ENCODE peak calls at places on chromosomes 1 and 21, in five cellular contexts. Q, V, Y, O and Z are unnamed samples.

GRCh38 chr1:212721388-212722247 is 22.0 kb upstream of the BATF3 start:
- DNase-seq in Q (peak; percentile 54), V (no peak), Y (no peak), O (no peak), Z (peak; percentile 70)

GRCh38 chr1:86169625-86170024 is 13.1 kb upstream of the COL24A1 start:
- DNase-seq in Q (peak; percentile 59), V (no peak), Y (no peak), O (no peak), Z (peak; percentile 10)

GRCh38 chr1:62011007-62011406 is 183.6 kb upstream of the L1TD1 start:
- DNase-seq in Q (no peak), V (no peak), Y (no peak), O (no peak), Z (peak; percentile 13)

GRCh38 chr1:41673355-41673754 is 188.9 kb upstream of the EDN2 start:
- DNase-seq in Q (peak; percentile 61), V (peak; percentile 70), Y (no peak), O (no peak), Z (no peak)

GRCh38 chr1:56837244-56837926 is 17.2 kb upstream of the C8A start:
- DNase-seq in Q (no peak), V (no peak), Y (no peak), O (no peak), Z (no peak)

GRCh38 chr1:147892216-147892615 is 10.4 kb upstream of the GJA8 start:
- DNase-seq in Q (no peak), V (no peak), Y (no peak), O (no peak), Z (peak; percentile 40)

GRCh38 chr21:23480591-23481270 is 2126.6 kb downstream of the MRPL39 start:
- DNase-seq in Q (no peak), V (no peak), Y (no peak), O (no peak), Z (no peak)

GRCh38 chr1:8335246-8335645 is 17.3 kb downstream of the SLC45A1 start:
- DNase-seq in Q (no peak), V (no peak), Y (no peak), O (no peak), Z (no peak)

GRCh38 chr1:201019321-201019977 is 4.1 kb downstream of the KIF21B start:
- DNase-seq in Q (peak; percentile 25), V (peak; percentile 93), Y (no peak), O (no peak), Z (peak; percentile 75)

GRCh38 chr1:41639332-41639936 is 155.0 kb upstream of the EDN2 start:
- DNase-seq in Q (peak; percentile 64), V (no peak), Y (peak; percentile 6), O (no peak), Z (peak; percentile 62)

GRCh38 chr1:109802901-109803561 is 39.3 kb upstream of the EPS8L3 start:
- DNase-seq in Q (no peak), V (no peak), Y (no peak), O (peak; percentile 51), Z (no peak)

GRCh38 chr1:37315236-37315870 is 159.0 kb upstream of the ZC3H12A start:
- DNase-seq in Q (no peak), V (no peak), Y (no peak), O (no peak), Z (no peak)

GRCh38 chr1:87852410-87853202 is 523.9 kb downstream of the LMO4 start:
- DNase-seq in Q (no peak), V (no peak), Y (no peak), O (no peak), Z (no peak)

GRCh38 chr1:192576190-192577144 is 894 bp downstream of the RGS1 start:
- DNase-seq in Q (no peak), V (no peak), Y (no peak), O (no peak), Z (no peak)

GRCh38 chr1:942864-943533 is 16.1 kb downstream of the NOC2L start:
- DNase-seq in Q (peak; percentile 33), V (no peak), Y (no peak), O (no peak), Z (no peak)

GRCh38 chr1:115158181-115158580 is 68.9 kb upstream of the TSPAN2 start:
- DNase-seq in Q (peak; percentile 65), V (no peak), Y (no peak), O (no peak), Z (peak; percentile 97)

GRCh38 chr1:64882574-64883255 is 83.6 kb downstream of the JAK1 start:
- DNase-seq in Q (no peak), V (no peak), Y (no peak), O (no peak), Z (no peak)

GRCh38 chr1:80540605-80541004 is 1260.1 kb upstream of the ADGRL2 start:
- DNase-seq in Q (peak; percentile 62), V (no peak), Y (no peak), O (no peak), Z (peak; percentile 43)

GRCh38 chr1:34476371-34476770 is 278.5 kb upstream of the GJB5 start:
- DNase-seq in Q (no peak), V (no peak), Y (no peak), O (no peak), Z (no peak)

GRCh38 chr1:32981003-32981909 is 16.6 kb upstream of the RNF19B start:
- DNase-seq in Q (peak; percentile 47), V (peak; percentile 64), Y (no peak), O (no peak), Z (peak; percentile 97)

GRCh38 chr1:107262472-107263286 is 121.8 kb downstream of the NTNG1 start:
- DNase-seq in Q (no peak), V (no peak), Y (no peak), O (no peak), Z (peak; percentile 58)

GRCh38 chr1:111179968-111180533 is 20.4 kb downstream of the DENND2D start:
- DNase-seq in Q (no peak), V (no peak), Y (no peak), O (no peak), Z (no peak)

GRCh38 chr21:31609081-31609480 is 50.4 kb upstream of the SOD1 start:
- DNase-seq in Q (no peak), V (no peak), Y (no peak), O (no peak), Z (no peak)

GRCh38 chr1:155136728-155137127 is 1.1 kb downstream of the SLC50A1 start:
- DNase-seq in Q (no peak), V (no peak), Y (no peak), O (no peak), Z (no peak)

GRCh38 chr1:116123837-116124533 is 12.8 kb downstream of the MAB21L3 start:
- DNase-seq in Q (no peak), V (no peak), Y (no peak), O (no peak), Z (peak; percentile 52)

GRCh38 chr1:169090900-169091311 is 15.6 kb upstream of the ATP1B1 start:
- DNase-seq in Q (no peak), V (no peak), Y (no peak), O (no peak), Z (no peak)

GRCh38 chr1:22662986-22663408 is 10.0 kb downstream of the C1QB start:
- DNase-seq in Q (no peak), V (no peak), Y (no peak), O (no peak), Z (no peak)

GRCh38 chr1:218365600-218365999 is 20.5 kb downstream of the TGFB2 start:
- DNase-seq in Q (no peak), V (no peak), Y (no peak), O (no peak), Z (no peak)

GRCh38 chr21:44792653-44793052 is 9.0 kb downstream of the UBE2G2 start:
- DNase-seq in Q (no peak), V (no peak), Y (no peak), O (no peak), Z (no peak)
- H3K4me3 ChIP-seq in Q (no peak overlapping the region), V (no peak overlapping the region), Y (no peak overlapping the region), O (no peak overlapping the region), Z (no peak overlapping the region)

DNA sequence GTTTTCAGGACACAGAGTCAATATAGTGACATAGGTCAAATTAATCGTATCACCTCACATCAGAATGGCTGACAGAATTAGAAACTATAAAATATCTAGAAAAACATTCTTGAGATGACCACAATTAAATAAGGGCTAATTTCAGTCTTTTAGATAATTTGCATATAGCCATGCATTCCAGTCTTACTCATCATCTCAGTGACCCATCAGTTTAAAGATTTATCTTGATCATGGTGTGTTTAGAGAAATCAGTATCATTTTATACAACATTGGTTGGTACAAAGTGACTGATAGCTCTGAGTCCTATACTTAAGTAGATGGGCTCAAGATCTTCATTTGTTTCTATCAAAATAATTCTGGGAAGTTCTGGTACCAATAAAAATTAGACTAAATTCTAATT is 262.3 kb upstream of the SNX7 start:
- DNase-seq in Q (no peak), V (no peak), Y (no peak), O (no peak), Z (no peak)
- H3K4me3 ChIP-seq in Q (no peak overlapping the region), V (no peak overlapping the region), Y (no peak overlapping the region), O (no peak overlapping the region), Z (no peak overlapping the region)

DNA sequence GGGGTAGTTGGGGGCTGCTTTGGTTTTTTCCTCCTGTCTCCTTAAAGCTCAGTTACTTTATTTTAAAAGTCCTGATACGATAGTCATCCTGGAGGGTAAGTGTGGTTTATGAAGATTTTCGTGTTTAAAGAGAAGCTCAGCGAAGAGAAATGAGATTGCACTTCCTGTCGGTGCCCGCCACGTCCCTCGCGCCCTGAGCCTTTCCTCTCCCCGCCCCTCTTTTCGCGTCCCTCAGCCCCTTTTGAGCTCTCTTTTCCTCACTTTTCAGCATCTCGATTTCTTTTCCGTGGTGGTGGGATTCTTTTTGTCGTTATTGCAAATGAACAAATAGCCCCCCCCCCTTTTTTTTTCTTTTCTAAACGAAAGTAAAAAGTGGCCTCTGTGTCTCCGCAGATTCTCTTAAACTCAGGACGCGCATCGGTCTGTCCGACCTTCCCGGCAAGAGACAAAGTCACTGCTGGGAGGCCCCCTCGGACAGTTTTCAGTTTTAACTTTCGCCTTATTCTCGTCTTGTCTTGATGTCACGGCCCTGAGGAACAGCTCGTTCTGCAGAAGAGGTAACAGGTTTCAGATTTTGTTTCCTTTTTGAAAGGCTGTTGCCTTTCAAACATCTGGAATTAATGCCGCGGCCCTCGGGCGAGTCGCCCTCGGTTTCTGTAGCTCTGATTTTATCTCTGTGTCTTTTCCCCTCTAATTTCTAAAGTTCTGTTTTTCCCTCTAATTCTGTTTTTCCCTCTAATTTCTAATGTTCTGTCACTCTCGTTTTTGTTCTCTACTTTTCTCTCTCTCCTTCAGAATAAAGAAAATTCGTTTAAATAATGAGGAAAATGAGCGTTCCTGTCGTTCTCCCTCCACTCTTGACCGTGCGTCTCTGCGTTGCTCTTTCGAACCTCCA is 1.0 kb upstream of the DMRTA2 start:
- DNase-seq in Q (no peak), V (no peak), Y (no peak), O (peak; percentile 54), Z (peak; percentile 30)
- H3K4me3 ChIP-seq in Q (peak overlapping the region; percentile 65), V (peak overlapping the region; percentile 41), Y (no peak overlapping the region), O (no peak overlapping the region), Z (peak overlapping the region; percentile 65)

GRCh38 chr1:202805886-202806511 is 2.2 kb downstream of the KDM5B start:
- DNase-seq in Q (peak; percentile 41), V (no peak), Y (no peak), O (no peak), Z (peak; percentile 41)
- H3K4me3 ChIP-seq in Q (peak overlapping the region; percentile 96), V (peak overlapping the region; percentile 98), Y (peak overlapping the region; percentile 90), O (peak overlapping the region; percentile 99), Z (peak overlapping the region; percentile 87)

GRCh38 chr1:202210969-202211368 is 17.4 kb downstream of the LGR6 start:
- DNase-seq in Q (no peak), V (no peak), Y (no peak), O (no peak), Z (no peak)

GRCh38 chr1:202214089-202214843 is 20.7 kb downstream of the LGR6 start:
- DNase-seq in Q (no peak), V (no peak), Y (no peak), O (peak; percentile 86), Z (no peak)

GRCh38 chr1:202212787-202213186 is 19.2 kb downstream of the LGR6 start:
- DNase-seq in Q (no peak), V (no peak), Y (no peak), O (no peak), Z (no peak)

GRCh38 chr1:202215472-202216130 is 22.0 kb downstream of the LGR6 start:
- DNase-seq in Q (no peak), V (no peak), Y (no peak), O (no peak), Z (no peak)

GRCh38 chr1:202213361-202214088 is 19.9 kb downstream of the LGR6 start:
- DNase-seq in Q (no peak), V (no peak), Y (no peak), O (peak; percentile 75), Z (peak; percentile 34)
- H3K4me3 ChIP-seq in Q (no peak overlapping the region), V (peak overlapping the region; percentile 44), Y (peak overlapping the region; percentile 39), O (peak overlapping the region; percentile 35), Z (peak overlapping the region; percentile 25)